ENCODE peak calls at places on chromosomes 1 and 21, in nine cellular contexts. Z is NCI-H2081; I is neural crest cell; B is mucosa of gallbladder; F is activated CD4-positive, alpha-beta T cell treated with anti-CD3 and anti-CD28 coated beads for 4 hours; J is iPS-NIHi11; T is T-helper 9 cell; W is progenitor cell of endocrine pancreas; C is mesothelial cell of epicardium. R is an unnamed sample.

GRCh38 chr1:85884372-85885035 is 176.3 kb upstream of the ZNHIT6 start:
- DNase-seq in Z (peak; percentile 58), I (no peak), B (no peak), F (no peak), J (peak; percentile 47), T (no peak), W (no peak), C (no peak), R (no peak)

GRCh38 chr1:34277150-34277549 is 100.4 kb downstream of the C1orf94 start:
- DNase-seq in Z (no peak), I (no peak), B (no peak), F (no peak), J (no peak), T (no peak), W (no peak), C (no peak), R (no peak)

GRCh38 chr1:32801096-32801713 is 16.0 kb downstream of the YARS1 start:
- DNase-seq in Z (no peak), I (no peak), B (no peak), F (peak; percentile 28), J (no peak), T (peak; percentile 14), W (no peak), C (no peak), R (no peak)

GRCh38 chr1:224302947-224303346 is 27.0 kb downstream of the NVL start:
- DNase-seq in Z (no peak), I (no peak), B (no peak), F (no peak), J (no peak), T (no peak), W (no peak), C (no peak), R (no peak)

GRCh38 chr1:183932412-183932811 is 105.1 kb downstream of the COLGALT2 start:
- DNase-seq in Z (no peak), I (no peak), B (peak; percentile 57), F (no peak), J (no peak), T (no peak), W (no peak), C (no peak), R (peak; percentile 42)

GRCh38 chr1:26060832-26061574 is 6.4 kb downstream of the TRIM63 start:
- DNase-seq in Z (no peak), I (no peak), B (no peak), F (no peak), J (no peak), T (no peak), W (no peak), C (no peak), R (no peak)

GRCh38 chr1:94983343-94983742 is 56.4 kb upstream of the CNN3 start:
- DNase-seq in Z (no peak), I (no peak), B (peak; percentile 45), F (no peak), J (no peak), T (no peak), W (no peak), C (no peak), R (no peak)

GRCh38 chr1:30385246-30385940 is 338.0 kb downstream of the MATN1 start:
- DNase-seq in Z (no peak), I (no peak), B (no peak), F (no peak), J (no peak), T (no peak), W (no peak), C (no peak), R (no peak)

GRCh38 chr1:115978292-115978941 is 2.1 kb downstream of the SLC22A15 start:
- DNase-seq in Z (no peak), I (no peak), B (no peak), F (no peak), J (no peak), T (no peak), W (no peak), C (no peak), R (no peak)

GRCh38 chr1:67687198-67687545 is 2.2 kb downstream of the GADD45A start:
- DNase-seq in Z (no peak), I (no peak), B (no peak), F (no peak), J (no peak), T (no peak), W (no peak), C (no peak), R (no peak)

GRCh38 chr1:239218296-239218695 is 168.1 kb upstream of the CHRM3 start:
- DNase-seq in Z (no peak), I (no peak), B (no peak), F (no peak), J (no peak), T (no peak), W (no peak), C (no peak), R (no peak)

GRCh38 chr1:213268221-213268620 is 217.2 kb downstream of the RPS6KC1 start:
- DNase-seq in Z (no peak), I (no peak), B (no peak), F (no peak), J (no peak), T (no peak), W (no peak), C (no peak), R (no peak)

GRCh38 chr21:32717851-32718316 is 9.9 kb downstream of the SYNJ1 start:
- DNase-seq in Z (no peak), I (no peak), B (no peak), F (no peak), J (no peak), T (no peak), W (no peak), C (no peak), R (no peak)

GRCh38 chr1:152646656-152647055 is 16.5 kb upstream of the LCE2D start:
- DNase-seq in Z (no peak), I (no peak), B (no peak), F (no peak), J (no peak), T (no peak), W (no peak), C (no peak), R (no peak)

GRCh38 chr1:81702079-81702715 is 98.5 kb upstream of the ADGRL2 start:
- DNase-seq in Z (no peak), I (no peak), B (no peak), F (no peak), J (no peak), T (no peak), W (no peak), C (no peak), R (no peak)

GRCh38 chr1:175131100-175131499 is 61.5 kb downstream of the KIAA0040 start:
- DNase-seq in Z (no peak), I (no peak), B (no peak), F (no peak), J (no peak), T (no peak), W (no peak), C (no peak), R (no peak)

GRCh38 chr21:31490471-31490870 is 146.4 kb upstream of the TIAM1 start:
- DNase-seq in Z (no peak), I (no peak), B (no peak), F (no peak), J (peak; percentile 57), T (no peak), W (no peak), C (no peak), R (no peak)

GRCh38 chr21:25750085-25750484 is 15.3 kb downstream of the GABPA start:
- DNase-seq in Z (peak; percentile 0), I (no peak), B (no peak), F (no peak), J (no peak), T (no peak), W (no peak), C (no peak), R (no peak)

GRCh38 chr1:41663671-41664400 is 179.4 kb upstream of the EDN2 start:
- DNase-seq in Z (no peak), I (no peak), B (no peak), F (no peak), J (no peak), T (no peak), W (no peak), C (no peak), R (no peak)

GRCh38 chr1:20200966-20201365 is 14.6 kb upstream of the PLA2G2C start:
- DNase-seq in Z (no peak), I (no peak), B (no peak), F (no peak), J (no peak), T (no peak), W (no peak), C (no peak), R (no peak)

GRCh38 chr1:8026976-8027747 is 1.1 kb upstream of the ERRFI1 start:
- DNase-seq in Z (no peak), I (no peak), B (peak; percentile 74), F (no peak), J (no peak), T (no peak), W (peak; percentile 59), C (no peak), R (no peak)

GRCh38 chr1:39213511-39214002 is 9.1 kb downstream of the MACF1 start:
- DNase-seq in Z (no peak), I (no peak), B (no peak), F (no peak), J (no peak), T (no peak), W (no peak), C (no peak), R (no peak)